ENCODE peak calls at places on chromosomes 3 and 15, in five cellular contexts. S is mucosa of descending colon, H is glomerular endothelial cell, P is NCI-H146, L is HuH-7. X is an unnamed sample.

GRCh38 chr15:74828835-74829234 is 2.4 kb downstream of the CPLX3 start:
- DNase-seq in P (no peak), H (no peak), S (no peak), L (no peak), X (no peak)

GRCh38 chr15:96324192-96324895 is 6.2 kb upstream of the NR2F2 start:
- DNase-seq in H (no peak), S (no peak), L (no peak), P (no peak), X (no peak)

GRCh38 chr3:149424921-149425320 is 47.5 kb upstream of the TM4SF1 start:
- DNase-seq in P (no peak), L (no peak), H (no peak), S (no peak), X (no peak)

GRCh38 chr3:183260167-183260904 is 7.3 kb downstream of the B3GNT5 start:
- DNase-seq in L (no peak), S (no peak), P (no peak), H (no peak), X (no peak)

GRCh38 chr3:111215481-111215880 is 143.9 kb downstream of the NECTIN3 start:
- DNase-seq in S (no peak), L (no peak), P (no peak), H (no peak), X (no peak)

GRCh38 chr3:29099296-29099695 is 181.6 kb upstream of the RBMS3 start:
- DNase-seq in S (no peak), L (no peak), P (no peak), H (no peak), X (no peak)

GRCh38 chr3:82643948-82644347 is 882.5 kb upstream of the GBE1 start:
- DNase-seq in P (peak; percentile 12), S (no peak), H (no peak), L (no peak), X (peak; percentile 10)

GRCh38 chr3:127192576-127193232 is at the start of gene PRR23E:
- DNase-seq in H (no peak), L (no peak), S (no peak), P (no peak), X (no peak)

GRCh38 chr3:42265059-42265991 is 660 bp downstream of the CCK start:
- DNase-seq in P (no peak), H (no peak), S (no peak), L (no peak), X (no peak)

GRCh38 chr3:24364359-24364758 is 130.3 kb downstream of the THRB start:
- DNase-seq in L (no peak), P (no peak), S (no peak), H (no peak), X (no peak)

GRCh38 chr3:146390967-146391366 is 78.4 kb downstream of the PLSCR2 start:
- DNase-seq in P (no peak), S (peak; percentile 17), L (no peak), H (no peak), X (no peak)

GRCh38 chr3:128226794-128227399 is 73.6 kb downstream of the EEFSEC start:
- DNase-seq in L (peak; percentile 77), P (peak; percentile 58), H (no peak), S (peak; percentile 42), X (peak; percentile 31)

GRCh38 chr3:125098929-125099328 is 43.1 kb upstream of the HEG1 start:
- DNase-seq in L (no peak), S (no peak), P (no peak), H (no peak), X (no peak)

GRCh38 chr3:14847613-14848541 is 29.1 kb downstream of the FGD5 start:
- DNase-seq in H (no peak), S (peak; percentile 84), L (no peak), P (no peak), X (no peak)

GRCh38 chr3:52670621-52671521 is 14.8 kb downstream of the PBRM1 start:
- DNase-seq in L (no peak), P (no peak), H (peak; percentile 88), S (no peak), X (peak; percentile 32)

GRCh38 chr3:133014325-133014724 is 23.9 kb upstream of the TMEM108 start:
- DNase-seq in L (no peak), P (no peak), S (no peak), H (no peak), X (no peak)

GRCh38 chr3:51813539-51813938 is 34.5 kb upstream of the IQCF6 start:
- DNase-seq in S (no peak), H (no peak), P (no peak), L (no peak), X (no peak)

GRCh38 chr15:63186065-63186464 is 3.3 kb upstream of the RAB8B start:
- DNase-seq in P (no peak), S (no peak), L (no peak), H (no peak), X (peak; percentile 41)

GRCh38 chr3:87053548-87053947 is 62.6 kb upstream of the VGLL3 start:
- DNase-seq in H (no peak), S (no peak), P (no peak), L (no peak), X (no peak)

GRCh38 chr15:38696120-38696727 is 131.6 kb upstream of the RASGRP1 start:
- DNase-seq in H (no peak), S (peak; percentile 44), L (no peak), P (no peak), X (no peak)

GRCh38 chr3:57582470-57583168 is 14.5 kb downstream of the ARF4 start:
- DNase-seq in P (peak; percentile 64), H (no peak), S (no peak), L (no peak), X (no peak)

GRCh38 chr3:110243081-110243480 is 828.5 kb upstream of the NECTIN3 start:
- DNase-seq in P (no peak), H (no peak), S (no peak), L (no peak), X (no peak)

GRCh38 chr3:106814231-106814630 is 563.0 kb upstream of the CCDC54 start:
- DNase-seq in P (peak; percentile 10), L (no peak), H (no peak), S (no peak), X (no peak)

GRCh38 chr3:156207802-156208685 is 87.7 kb downstream of the KCNAB1 start:
- DNase-seq in S (no peak), P (no peak), L (no peak), H (no peak), X (no peak)

GRCh38 chr3:112007641-112008040 is 8.9 kb downstream of the TAGLN3 start:
- DNase-seq in H (no peak), S (no peak), P (no peak), L (no peak), X (no peak)

GRCh38 chr3:177977381-177978158 is 558.7 kb upstream of the KCNMB2 start:
- DNase-seq in S (no peak), H (peak; percentile 22), L (no peak), P (peak; percentile 55), X (no peak)

X was measured in HepG2.